ENCODE peak calls at places on chromosomes 1 and 21, in eight cellular contexts. One of them, this sample, is unnamed.
A peak's percentile ranks its signal among the peaks of the same experiment; 100 is the strongest.

GRCh38 chr1:227948493-227949260 is 945 bp upstream of the WNT9A start:
- DNase-seq in hepatocyte: no peak
- DNase-seq in PC-9: no peak
- DNase-seq in epithelial cell of proximal tubule: no peak
- DNase-seq in gastrocnemius medialis: no peak
- DNase-seq in mucosa of descending colon: no peak
- DNase-seq in BE2C: no peak
- DNase-seq in cardiac muscle cell: no peak
- DNase-seq in this sample: no peak

GRCh38 chr21:45309541-45310381 is 22.1 kb upstream of the POFUT2 start:
- DNase-seq in BE2C: peak; percentile 2
- DNase-seq in PC-9: no peak
- DNase-seq in epithelial cell of proximal tubule: no peak
- DNase-seq in hepatocyte: no peak
- DNase-seq in mucosa of descending colon: no peak
- DNase-seq in gastrocnemius medialis: no peak
- DNase-seq in cardiac muscle cell: no peak
- DNase-seq in this sample: no peak

GRCh38 chr1:184380468-184380867 is 6.4 kb upstream of the C1orf21 start:
- DNase-seq in gastrocnemius medialis: no peak
- DNase-seq in mucosa of descending colon: no peak
- DNase-seq in PC-9: no peak
- DNase-seq in hepatocyte: no peak
- DNase-seq in cardiac muscle cell: no peak
- DNase-seq in BE2C: no peak
- DNase-seq in epithelial cell of proximal tubule: no peak
- DNase-seq in this sample: no peak

GRCh38 chr1:155044812-155045690 is 6.1 kb upstream of the ADAM15 start:
- DNase-seq in cardiac muscle cell: peak; percentile 81
- DNase-seq in mucosa of descending colon: peak; percentile 92
- DNase-seq in epithelial cell of proximal tubule: no peak
- DNase-seq in hepatocyte: peak; percentile 87
- DNase-seq in BE2C: peak; percentile 80
- DNase-seq in gastrocnemius medialis: peak; percentile 82
- DNase-seq in PC-9: peak; percentile 79
- DNase-seq in this sample: peak; percentile 79

GRCh38 chr1:33547574-33547973 is 75.1 kb downstream of the ZSCAN20 start:
- DNase-seq in gastrocnemius medialis: no peak
- DNase-seq in cardiac muscle cell: no peak
- DNase-seq in PC-9: no peak
- DNase-seq in hepatocyte: no peak
- DNase-seq in mucosa of descending colon: no peak
- DNase-seq in epithelial cell of proximal tubule: no peak
- DNase-seq in BE2C: no peak
- DNase-seq in this sample: no peak

GRCh38 chr1:28144203-28145135 is 32.0 kb downstream of the PTAFR start:
- DNase-seq in mucosa of descending colon: no peak
- DNase-seq in epithelial cell of proximal tubule: peak; percentile 77
- DNase-seq in PC-9: peak; percentile 61
- DNase-seq in cardiac muscle cell: no peak
- DNase-seq in gastrocnemius medialis: no peak
- DNase-seq in hepatocyte: no peak
- DNase-seq in BE2C: peak; percentile 10
- DNase-seq in this sample: peak; percentile 57

GRCh38 chr1:220251272-220251671 is 21.0 kb downstream of the RAB3GAP2 start:
- DNase-seq in PC-9: no peak
- DNase-seq in hepatocyte: no peak
- DNase-seq in cardiac muscle cell: no peak
- DNase-seq in epithelial cell of proximal tubule: no peak
- DNase-seq in BE2C: no peak
- DNase-seq in mucosa of descending colon: no peak
- DNase-seq in gastrocnemius medialis: no peak
- DNase-seq in this sample: no peak

GRCh38 chr1:29869802-29870201 is 633.5 kb downstream of the PTPRU start:
- DNase-seq in mucosa of descending colon: no peak
- DNase-seq in PC-9: no peak
- DNase-seq in hepatocyte: no peak
- DNase-seq in cardiac muscle cell: no peak
- DNase-seq in gastrocnemius medialis: no peak
- DNase-seq in epithelial cell of proximal tubule: no peak
- DNase-seq in BE2C: no peak
- DNase-seq in this sample: no peak

GRCh38 chr21:9737871-9738520 is 783.4 kb upstream of the TPTE start:
- DNase-seq in PC-9: no peak
- DNase-seq in epithelial cell of proximal tubule: no peak
- DNase-seq in gastrocnemius medialis: no peak
- DNase-seq in hepatocyte: no peak
- DNase-seq in cardiac muscle cell: no peak
- DNase-seq in BE2C: no peak
- DNase-seq in mucosa of descending colon: no peak
- DNase-seq in this sample: no peak

GRCh38 chr1:46991083-46991923 is 32.2 kb upstream of the CYP4X1 start:
- DNase-seq in gastrocnemius medialis: no peak
- DNase-seq in epithelial cell of proximal tubule: no peak
- DNase-seq in mucosa of descending colon: peak; percentile 6
- DNase-seq in cardiac muscle cell: peak; percentile 10
- DNase-seq in hepatocyte: peak; percentile 38
- DNase-seq in PC-9: no peak
- DNase-seq in BE2C: no peak
- DNase-seq in this sample: no peak
- TF ChIP-seq CTCF in gastrocnemius medialis: no peak
- TF ChIP-seq CTCF in epithelial cell of proximal tubule: peak; percentile 54
- TF ChIP-seq CTCF in mucosa of descending colon: no peak
- TF ChIP-seq CTCF in cardiac muscle cell: peak; percentile 21
- TF ChIP-seq CTCF in hepatocyte: peak; percentile 53
- TF ChIP-seq CTCF in PC-9: peak; percentile 48
- TF ChIP-seq CTCF in BE2C: peak; percentile 9
- TF ChIP-seq CTCF in this sample: no peak

GRCh38 chr1:151680391-151680790 is 36.2 kb downstream of the CELF3 start:
- DNase-seq in mucosa of descending colon: no peak
- DNase-seq in cardiac muscle cell: no peak
- DNase-seq in gastrocnemius medialis: no peak
- DNase-seq in PC-9: peak; percentile 1
- DNase-seq in epithelial cell of proximal tubule: no peak
- DNase-seq in BE2C: no peak
- DNase-seq in hepatocyte: no peak
- DNase-seq in this sample: peak; percentile 30
- H3K4me3 ChIP-seq in mucosa of descending colon: no peak overlapping the region
- H3K4me3 ChIP-seq in cardiac muscle cell: no peak overlapping the region
- H3K4me3 ChIP-seq in gastrocnemius medialis: no peak overlapping the region
- H3K4me3 ChIP-seq in PC-9: peak overlapping the region; percentile 14
- H3K4me3 ChIP-seq in epithelial cell of proximal tubule: no peak overlapping the region
- H3K4me3 ChIP-seq in BE2C: no peak overlapping the region
- H3K4me3 ChIP-seq in hepatocyte: no peak overlapping the region
- H3K4me3 ChIP-seq in this sample: no peak overlapping the region

DNA sequence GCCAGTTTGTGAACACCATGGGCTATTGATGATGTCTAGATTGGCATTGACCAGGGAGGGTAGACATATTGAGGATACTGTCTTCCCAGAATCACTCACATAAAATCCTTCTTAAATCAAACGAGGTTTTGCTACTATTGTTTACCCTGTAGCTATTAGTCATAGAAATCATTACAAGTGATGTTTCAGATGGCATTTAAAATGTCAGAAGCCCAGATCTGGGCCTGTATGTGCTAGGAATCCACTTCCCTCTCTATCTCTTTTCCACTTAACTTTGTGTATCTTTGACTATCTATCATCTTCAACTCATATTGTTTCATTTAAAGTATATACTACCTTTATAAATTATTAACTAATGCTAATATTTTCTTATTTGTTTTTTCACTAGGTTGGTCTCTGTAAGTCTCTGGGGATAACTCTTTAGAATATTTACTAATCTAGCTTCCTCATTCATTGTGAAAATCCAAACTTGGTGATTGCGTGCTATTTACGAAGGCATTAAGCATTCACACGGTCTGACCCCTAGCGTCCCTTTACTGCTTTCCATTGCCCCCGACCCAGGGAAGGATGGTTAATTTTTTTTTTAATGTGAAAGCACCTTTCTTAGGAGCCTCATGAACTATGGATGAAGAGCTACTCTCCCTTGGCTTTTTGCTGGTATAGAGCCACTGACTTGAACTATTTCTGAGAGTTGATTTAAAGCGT is 281.8 kb downstream of the GPATCH2 start:
- DNase-seq in BE2C: no peak
- DNase-seq in PC-9: no peak
- DNase-seq in gastrocnemius medialis: no peak
- DNase-seq in mucosa of descending colon: no peak
- DNase-seq in cardiac muscle cell: no peak
- DNase-seq in hepatocyte: no peak
- DNase-seq in epithelial cell of proximal tubule: no peak
- DNase-seq in this sample: no peak
- TF ChIP-seq CTCF in BE2C: no peak
- TF ChIP-seq CTCF in PC-9: no peak
- TF ChIP-seq CTCF in gastrocnemius medialis: no peak
- TF ChIP-seq CTCF in mucosa of descending colon: no peak
- TF ChIP-seq CTCF in cardiac muscle cell: no peak
- TF ChIP-seq CTCF in hepatocyte: no peak
- TF ChIP-seq CTCF in epithelial cell of proximal tubule: no peak
- TF ChIP-seq CTCF in this sample: no peak

GRCh38 chr1:8867878-8868567 is 10.5 kb downstream of the ENO1 start:
- DNase-seq in hepatocyte: no peak
- DNase-seq in gastrocnemius medialis: no peak
- DNase-seq in BE2C: no peak
- DNase-seq in mucosa of descending colon: no peak
- DNase-seq in epithelial cell of proximal tubule: no peak
- DNase-seq in PC-9: no peak
- DNase-seq in cardiac muscle cell: no peak
- DNase-seq in this sample: no peak
- H3K4me3 ChIP-seq in hepatocyte: no peak overlapping the region
- H3K4me3 ChIP-seq in gastrocnemius medialis: no peak overlapping the region
- H3K4me3 ChIP-seq in BE2C: no peak overlapping the region
- H3K4me3 ChIP-seq in mucosa of descending colon: no peak overlapping the region
- H3K4me3 ChIP-seq in epithelial cell of proximal tubule: no peak overlapping the region
- H3K4me3 ChIP-seq in PC-9: no peak overlapping the region
- H3K4me3 ChIP-seq in cardiac muscle cell: no peak overlapping the region
- H3K4me3 ChIP-seq in this sample: no peak overlapping the region

GRCh38 chr1:210024996-210025395 is 87.0 kb downstream of the SYT14 start:
- DNase-seq in cardiac muscle cell: no peak
- DNase-seq in PC-9: no peak
- DNase-seq in mucosa of descending colon: no peak
- DNase-seq in epithelial cell of proximal tubule: no peak
- DNase-seq in gastrocnemius medialis: no peak
- DNase-seq in BE2C: no peak
- DNase-seq in hepatocyte: no peak
- DNase-seq in this sample: no peak
- TF ChIP-seq CTCF in cardiac muscle cell: no peak
- TF ChIP-seq CTCF in PC-9: no peak
- TF ChIP-seq CTCF in mucosa of descending colon: no peak
- TF ChIP-seq CTCF in epithelial cell of proximal tubule: peak; percentile 35
- TF ChIP-seq CTCF in gastrocnemius medialis: no peak
- TF ChIP-seq CTCF in BE2C: peak; percentile 47
- TF ChIP-seq CTCF in hepatocyte: no peak
- TF ChIP-seq CTCF in this sample: no peak

DNA sequence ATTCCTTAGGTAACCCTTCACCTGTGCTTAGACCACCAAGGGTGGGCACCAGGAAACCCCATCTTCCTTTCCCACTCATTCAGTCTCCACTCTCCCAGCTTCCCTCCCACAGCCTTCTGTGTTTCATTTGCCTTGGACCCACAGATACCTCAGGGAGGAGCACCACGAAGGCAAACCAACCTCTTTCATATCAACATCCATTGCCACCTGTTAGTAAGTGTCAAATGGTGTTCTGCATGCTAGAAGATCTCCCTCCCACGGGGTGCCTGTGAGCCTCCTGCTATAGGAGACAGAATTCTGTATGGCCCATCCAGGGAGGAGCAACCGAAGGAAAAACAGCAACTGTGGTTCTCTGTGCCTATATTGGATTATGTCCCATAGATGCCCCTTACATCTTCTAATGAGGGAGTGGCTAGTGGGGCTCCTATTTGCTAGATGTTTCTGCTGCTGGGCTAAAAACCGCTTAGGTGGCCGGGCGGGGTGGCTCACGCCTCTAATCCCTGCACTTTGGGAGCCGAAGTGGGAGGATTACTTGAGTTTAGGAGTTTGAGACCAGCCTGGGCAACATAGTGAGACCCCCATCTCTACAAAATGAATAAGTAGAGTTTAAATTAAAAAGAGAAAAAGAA is 25.6 kb upstream of the SCCPDH start:
- DNase-seq in gastrocnemius medialis: no peak
- DNase-seq in hepatocyte: no peak
- DNase-seq in PC-9: no peak
- DNase-seq in BE2C: no peak
- DNase-seq in cardiac muscle cell: no peak
- DNase-seq in mucosa of descending colon: no peak
- DNase-seq in epithelial cell of proximal tubule: no peak
- DNase-seq in this sample: no peak
- H3K4me3 ChIP-seq in gastrocnemius medialis: peak overlapping the region; percentile 38
- H3K4me3 ChIP-seq in hepatocyte: peak overlapping the region; percentile 30
- H3K4me3 ChIP-seq in PC-9: peak overlapping the region; percentile 20
- H3K4me3 ChIP-seq in BE2C: peak overlapping the region; percentile 13
- H3K4me3 ChIP-seq in cardiac muscle cell: no peak overlapping the region
- H3K4me3 ChIP-seq in mucosa of descending colon: no peak overlapping the region
- H3K4me3 ChIP-seq in epithelial cell of proximal tubule: peak overlapping the region; percentile 34
- H3K4me3 ChIP-seq in this sample: peak overlapping the region; percentile 47

DNA sequence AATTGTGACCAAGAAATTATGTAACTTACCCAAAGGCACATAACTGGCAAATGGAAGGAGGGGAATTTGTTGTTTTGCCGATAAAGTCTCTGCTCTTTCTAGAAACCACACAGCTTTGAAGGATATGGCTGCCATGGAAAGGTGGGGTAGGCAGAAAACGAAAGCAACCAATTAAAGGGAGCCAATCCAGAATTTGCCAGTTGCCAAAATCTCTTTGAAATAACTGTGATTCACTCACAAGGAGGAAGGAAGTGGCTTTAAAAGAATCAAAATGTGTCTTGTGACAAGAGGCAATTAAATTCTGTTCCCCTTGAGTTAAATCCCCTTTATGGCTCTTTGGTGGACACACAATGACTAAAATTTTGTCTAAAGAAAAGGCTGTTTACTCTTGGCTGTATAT is 61.2 kb upstream of the CCDC190 start:
- DNase-seq in gastrocnemius medialis: no peak
- DNase-seq in BE2C: no peak
- DNase-seq in hepatocyte: no peak
- DNase-seq in epithelial cell of proximal tubule: no peak
- DNase-seq in cardiac muscle cell: no peak
- DNase-seq in PC-9: no peak
- DNase-seq in mucosa of descending colon: no peak
- DNase-seq in this sample: peak; percentile 35
- TF ChIP-seq CTCF in gastrocnemius medialis: no peak
- TF ChIP-seq CTCF in BE2C: no peak
- TF ChIP-seq CTCF in hepatocyte: no peak
- TF ChIP-seq CTCF in epithelial cell of proximal tubule: no peak
- TF ChIP-seq CTCF in cardiac muscle cell: no peak
- TF ChIP-seq CTCF in PC-9: no peak
- TF ChIP-seq CTCF in mucosa of descending colon: no peak
- TF ChIP-seq CTCF in this sample: no peak